ENCODE peak calls at places on chromosomes 12 and 14, in ten cellular contexts. Z, W, Y, D, B, C, T, P, O and R are unnamed samples.

GRCh38 chr12:5648692-5649338 is 216.9 kb downstream of the NTF3 start:
- DNase-seq in Z (no peak), W (no peak), Y (no peak), D (no peak), B (peak), C (no peak), T (no peak), P (no peak), O (no peak), R (no peak)

GRCh38 chr12:1823237-1823636 is 2.9 kb downstream of the LRTM2 start:
- DNase-seq in Z (no peak), W (no peak), Y (no peak), D (no peak), B (no peak), C (no peak), T (no peak), P (no peak), O (no peak), R (no peak)

GRCh38 chr14:24688030-24688658 is 54.2 kb upstream of the GZMB start:
- DNase-seq in Z (no peak), W (no peak), Y (no peak), D (no peak), B (no peak), C (no peak), T (no peak), P (no peak), O (no peak), R (no peak)

GRCh38 chr12:30357712-30358111 is 338.0 kb downstream of the IPO8 start:
- DNase-seq in Z (no peak), W (no peak), Y (no peak), D (no peak), B (no peak), C (no peak), T (no peak), P (no peak), O (no peak), R (no peak)

GRCh38 chr14:79585845-79586244 is 625.5 kb downstream of the DIO2 start:
- DNase-seq in Z (peak), W (peak), Y (no peak), D (no peak), B (no peak), C (no peak), T (no peak), P (no peak), O (no peak), R (no peak)

GRCh38 chr14:54600685-54601084 is 33.8 kb downstream of the SAMD4A start:
- DNase-seq in Z (peak), W (peak), Y (no peak), D (no peak), B (peak), C (no peak), T (no peak), P (no peak), O (no peak), R (no peak)

GRCh38 chr14:64696355-64696844 is 7.8 kb upstream of the PLEKHG3 start:
- DNase-seq in Z (no peak), W (no peak), Y (no peak), D (no peak), B (no peak), C (no peak), T (no peak), P (no peak), O (no peak), R (no peak)

GRCh38 chr12:42129595-42130204 is 15.0 kb downstream of the GXYLT1 start:
- DNase-seq in Z (no peak), W (peak), Y (no peak), D (peak), B (peak), C (no peak), T (no peak), P (no peak), O (no peak), R (no peak)

GRCh38 chr14:77962731-77963520 is 163.0 kb downstream of the ADCK1 start:
- DNase-seq in Z (no peak), W (no peak), Y (no peak), D (no peak), B (no peak), C (no peak), T (no peak), P (no peak), O (no peak), R (no peak)

GRCh38 chr14:93183596-93184317 is 940 bp downstream of the MOAP1 start:
- DNase-seq in Z (no peak), W (no peak), Y (peak), D (no peak), B (no peak), C (no peak), T (no peak), P (no peak), O (no peak), R (no peak)

GRCh38 chr14:25846232-25846631 is 751.6 kb downstream of the NOVA1 start:
- DNase-seq in Z (no peak), W (no peak), Y (no peak), D (no peak), B (no peak), C (no peak), T (no peak), P (no peak), O (no peak), R (no peak)

GRCh38 chr14:77120771-77121743 is 20.5 kb downstream of the ZDHHC22 start:
- DNase-seq in Z (no peak), W (peak), Y (no peak), D (no peak), B (no peak), C (no peak), T (no peak), P (no peak), O (no peak), R (peak)

GRCh38 chr12:100138048-100138907 is 4.4 kb downstream of the BLTP3B start:
- DNase-seq in Z (no peak), W (peak), Y (no peak), D (peak), B (peak), C (no peak), T (no peak), P (no peak), O (no peak), R (no peak)
- TF ChIP-seq CTCF in Z (peak), W (peak), Y (peak), D (no peak), B (peak), C (peak), T (no peak), P (no peak), O (peak), R (peak)

DNA sequence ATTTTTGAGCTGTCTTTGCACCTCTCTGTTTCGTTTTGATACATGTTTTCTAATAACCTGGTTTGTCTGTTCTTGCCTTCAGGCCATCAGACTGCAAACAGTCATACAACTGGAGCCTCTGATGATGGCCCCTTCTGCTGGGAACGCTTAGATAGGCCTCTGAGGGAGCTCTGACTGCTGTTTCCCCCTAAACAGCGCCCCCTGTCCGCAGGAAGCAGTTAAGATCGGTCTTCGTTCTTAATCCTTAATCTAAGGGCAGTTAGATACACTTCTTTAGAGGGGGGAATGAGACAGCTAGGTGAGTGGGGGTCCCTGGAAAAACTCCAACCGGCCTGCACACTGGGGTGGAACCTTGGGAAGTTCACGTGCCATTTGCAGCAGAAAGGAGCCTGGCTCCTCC is 1338.8 kb upstream of the SEL1L start:
- DNase-seq in Z (no peak), W (peak), Y (no peak), D (no peak), B (no peak), C (no peak), T (no peak), P (no peak), O (no peak), R (no peak)
- TF ChIP-seq CTCF in Z (peak), W (peak), Y (peak), D (no peak), B (no peak), C (peak), T (no peak), P (no peak), O (no peak), R (peak)

GRCh38 chr12:132208153-132208823 is 64.0 kb downstream of the NOC4L start:
- DNase-seq in Z (no peak), W (no peak), Y (peak), D (no peak), B (no peak), C (no peak), T (no peak), P (peak), O (no peak), R (no peak)

GRCh38 chr12:132209654-132210222 is 65.5 kb downstream of the NOC4L start:
- DNase-seq in Z (no peak), W (no peak), Y (no peak), D (no peak), B (no peak), C (no peak), T (no peak), P (no peak), O (no peak), R (no peak)

GRCh38 chr12:132211326-132211725 is 67.1 kb downstream of the NOC4L start:
- DNase-seq in Z (no peak), W (no peak), Y (no peak), D (no peak), B (no peak), C (no peak), T (no peak), P (peak), O (no peak), R (no peak)

GRCh38 chr12:132211811-132212210 is 67.6 kb downstream of the NOC4L start:
- DNase-seq in Z (no peak), W (no peak), Y (no peak), D (no peak), B (no peak), C (no peak), T (no peak), P (peak), O (no peak), R (no peak)

GRCh38 chr12:132210223-132211055 is 66.2 kb downstream of the NOC4L start:
- DNase-seq in Z (no peak), W (no peak), Y (peak), D (no peak), B (no peak), C (no peak), T (no peak), P (peak), O (no peak), R (no peak)
- TF ChIP-seq CTCF in Z (no peak), W (no peak), Y (no peak), D (no peak), B (no peak), C (no peak), T (no peak), P (no peak), O (no peak), R (no peak)

GRCh38 chr12:54369597-54370217 is 5.4 kb upstream of the GPR84 start:
- DNase-seq in Z (no peak), W (no peak), Y (no peak), D (no peak), B (no peak), C (no peak), T (no peak), P (no peak), O (peak), R (no peak)

GRCh38 chr12:54371328-54372112 is 7.2 kb upstream of the GPR84 start:
- DNase-seq in Z (no peak), W (no peak), Y (no peak), D (no peak), B (no peak), C (peak), T (no peak), P (no peak), O (peak), R (no peak)

GRCh38 chr12:54370218-54370730 is 6.0 kb upstream of the GPR84 start:
- DNase-seq in Z (no peak), W (peak), Y (peak), D (peak), B (peak), C (peak), T (no peak), P (peak), O (peak), R (peak)

GRCh38 chr12:54368016-54368708 is 3.9 kb upstream of the GPR84 start:
- DNase-seq in Z (no peak), W (no peak), Y (no peak), D (no peak), B (no peak), C (no peak), T (no peak), P (no peak), O (no peak), R (no peak)

DNA sequence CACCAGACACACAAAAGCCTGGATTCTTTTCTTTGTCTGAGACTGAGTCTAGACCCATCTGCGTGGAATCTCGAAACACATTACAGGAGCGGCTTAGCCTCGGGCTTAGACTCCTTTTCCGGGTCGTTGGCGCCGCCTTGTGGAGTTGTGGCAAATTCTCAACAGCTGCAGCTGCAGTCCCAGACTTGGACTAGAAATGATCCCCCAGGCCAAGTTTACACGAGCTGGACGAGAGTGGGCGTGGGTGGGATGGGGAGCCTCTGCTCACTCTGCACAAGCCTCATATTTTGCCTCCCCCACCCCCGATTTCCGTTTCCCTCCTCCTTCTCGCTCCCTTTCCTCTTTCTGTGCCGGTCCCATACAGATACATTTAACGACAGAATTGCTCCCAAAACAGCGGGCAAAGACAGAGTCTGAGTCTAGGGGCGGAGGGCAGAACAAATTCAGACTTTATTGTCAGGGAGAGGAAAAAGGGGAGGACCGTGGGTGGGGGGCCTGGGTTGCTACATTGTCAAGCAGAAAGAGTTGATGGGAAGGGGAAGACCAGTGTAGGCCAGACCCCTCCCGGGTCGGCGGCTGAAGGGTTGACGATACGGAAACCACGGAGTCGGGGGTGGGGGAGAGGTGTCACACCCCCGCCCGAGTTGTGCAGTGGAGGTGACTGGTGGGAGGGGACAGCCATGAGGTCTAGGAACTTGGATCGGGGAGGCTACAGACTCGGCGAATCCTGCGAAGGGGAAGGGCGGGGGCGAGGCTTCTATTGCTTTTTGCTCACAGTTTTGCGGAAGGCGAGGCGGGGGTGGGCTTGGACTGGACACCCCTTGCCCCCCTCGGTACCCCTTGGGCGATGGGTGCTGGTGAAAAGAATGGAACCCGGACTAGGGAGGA is 4.7 kb upstream of the GPR84 start:
- DNase-seq in Z (no peak), W (peak), Y (peak), D (peak), B (peak), C (peak), T (peak), P (peak), O (peak), R (peak)
- TF ChIP-seq CTCF in Z (peak), W (peak), Y (peak), D (peak), B (peak), C (peak), T (peak), P (peak), O (peak), R (peak)

GRCh38 chr12:6725350-6725749 is 1.5 kb downstream of the COPS7A start:
- DNase-seq in Z (no peak), W (no peak), Y (no peak), D (no peak), B (no peak), C (no peak), T (no peak), P (no peak), O (no peak), R (no peak)

GRCh38 chr12:6722863-6723262 is 983 bp upstream of the COPS7A start:
- DNase-seq in Z (no peak), W (no peak), Y (no peak), D (no peak), B (no peak), C (no peak), T (no peak), P (no peak), O (no peak), R (no peak)

GRCh38 chr12:6729186-6729585 is 5.3 kb downstream of the COPS7A start:
- DNase-seq in Z (no peak), W (no peak), Y (no peak), D (no peak), B (no peak), C (no peak), T (no peak), P (no peak), O (no peak), R (no peak)

GRCh38 chr12:6724409-6724797 is 557 bp downstream of the COPS7A start:
- DNase-seq in Z (no peak), W (no peak), Y (no peak), D (peak), B (peak), C (no peak), T (peak), P (no peak), O (no peak), R (peak)

DNA sequence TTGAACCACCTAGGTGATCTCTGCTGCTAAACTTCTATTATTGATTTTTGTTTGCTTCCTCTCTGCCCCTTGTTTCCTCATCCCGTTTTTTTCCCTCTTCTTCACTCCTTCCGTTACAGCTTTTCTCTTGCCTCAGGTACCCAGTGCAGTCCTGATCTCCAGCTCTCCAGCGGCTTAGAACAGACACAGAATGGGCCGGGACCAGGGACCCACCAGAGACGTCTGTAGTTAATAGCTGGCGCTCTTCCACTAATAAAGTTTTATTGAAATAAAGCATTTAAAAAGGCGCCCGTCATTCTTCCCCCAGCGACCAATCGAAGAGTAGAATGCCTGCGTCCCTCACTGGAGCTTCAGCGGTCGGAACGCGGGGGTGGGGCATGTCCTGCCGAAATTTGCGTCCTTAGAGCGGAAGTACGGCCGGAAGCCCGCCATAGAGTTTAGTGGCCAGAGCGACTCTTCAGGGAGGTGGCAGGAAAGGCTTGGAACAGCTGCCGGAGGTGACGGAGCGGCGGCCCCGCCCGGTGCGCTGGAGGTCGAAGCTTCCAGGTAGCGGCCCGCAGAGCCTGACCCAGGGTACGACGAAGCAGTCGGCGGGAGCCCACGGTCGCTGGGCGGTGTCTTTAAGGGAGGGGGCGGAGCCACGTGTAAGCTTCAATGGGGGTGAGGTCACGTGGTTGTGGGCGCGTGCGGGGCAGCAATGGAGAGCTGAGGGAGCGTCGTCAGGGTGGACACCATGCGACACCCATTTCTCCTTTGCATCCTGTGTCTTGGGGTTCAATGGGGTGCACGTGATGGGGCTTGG is at the start of gene COPS7A:
- DNase-seq in Z (peak), W (peak), Y (peak), D (peak), B (peak), C (peak), T (peak), P (peak), O (peak), R (peak)
- TF ChIP-seq CTCF in Z (no peak), W (peak), Y (no peak), D (no peak), B (no peak), C (no peak), T (no peak), P (peak), O (no peak), R (no peak)

DNA sequence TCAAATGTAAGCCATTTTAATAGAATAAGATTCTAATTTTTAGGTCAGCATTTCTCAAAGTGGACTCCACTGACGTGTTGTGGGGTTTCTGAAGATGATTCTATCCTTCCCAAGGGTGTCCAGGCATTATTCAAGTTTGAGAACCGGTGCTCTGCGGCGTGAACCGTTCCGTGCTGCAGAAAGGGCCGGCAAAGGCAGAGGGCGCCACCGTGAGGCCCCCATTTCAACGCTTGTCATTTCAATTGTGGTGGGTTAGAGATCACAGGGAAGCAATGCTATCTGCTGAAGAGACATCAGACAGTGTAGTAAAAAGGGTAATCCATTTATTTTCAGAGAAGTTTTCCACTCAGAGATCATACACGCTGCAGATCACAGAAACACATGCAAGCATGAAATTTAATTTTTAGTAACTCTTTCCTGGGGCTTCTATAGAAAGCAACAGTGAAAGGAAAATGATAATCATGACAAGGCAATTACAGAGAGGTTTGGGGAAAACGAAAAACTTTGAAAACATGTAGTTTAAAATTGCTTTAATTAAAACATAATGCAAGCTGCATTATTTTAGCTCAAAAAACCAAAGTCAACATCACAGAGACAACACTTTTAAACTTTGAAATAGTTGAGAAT is 201.7 kb downstream of the EXOC5 start:
- DNase-seq in Z (no peak), W (peak), Y (peak), D (peak), B (peak), C (no peak), T (no peak), P (peak), O (no peak), R (no peak)
- TF ChIP-seq CTCF in Z (peak), W (peak), Y (peak), D (peak), B (peak), C (peak), T (no peak), P (peak), O (peak), R (no peak)